ENCODE peak calls at places on chromosomes 13 and 19, in six cellular contexts. One of them, this sample, is unnamed.

GRCh38 chr19:48745208-48745995 is 1.3 kb downstream of the IZUMO1 start:
- DNase-seq in kidney: no peak
- DNase-seq in osteoblast: peak; percentile 97
- DNase-seq in GM12865: peak; percentile 60
- DNase-seq in cardiac muscle cell: peak; percentile 68
- DNase-seq in activated B cell treated with CpG ODN at 0.5 μM for 24 hours: no peak
- DNase-seq in this sample: no peak

GRCh38 chr13:48741377-48741776 is 87.6 kb downstream of the CYSLTR2 start:
- DNase-seq in kidney: no peak
- DNase-seq in osteoblast: no peak
- DNase-seq in GM12865: no peak
- DNase-seq in cardiac muscle cell: no peak
- DNase-seq in activated B cell treated with CpG ODN at 0.5 μM for 24 hours: no peak
- DNase-seq in this sample: no peak

GRCh38 chr13:77325371-77325941 is 1.4 kb downstream of the MYCBP2 start:
- DNase-seq in kidney: no peak
- DNase-seq in osteoblast: no peak
- DNase-seq in GM12865: peak; percentile 44
- DNase-seq in cardiac muscle cell: no peak
- DNase-seq in activated B cell treated with CpG ODN at 0.5 μM for 24 hours: no peak
- DNase-seq in this sample: no peak

GRCh38 chr19:15288146-15288963 is 44.0 kb downstream of the BRD4 start:
- DNase-seq in kidney: peak; percentile 87
- DNase-seq in osteoblast: no peak
- DNase-seq in GM12865: peak; percentile 54
- DNase-seq in cardiac muscle cell: no peak
- DNase-seq in activated B cell treated with CpG ODN at 0.5 μM for 24 hours: peak; percentile 48
- DNase-seq in this sample: no peak

GRCh38 chr13:48233097-48233885 is at the start of gene ITM2B:
- DNase-seq in kidney: peak; percentile 94
- DNase-seq in osteoblast: peak; percentile 96
- DNase-seq in GM12865: peak; percentile 62
- DNase-seq in cardiac muscle cell: peak; percentile 85
- DNase-seq in activated B cell treated with CpG ODN at 0.5 μM for 24 hours: peak; percentile 65
- DNase-seq in this sample: peak; percentile 62

GRCh38 chr13:49625392-49626137 is 2.7 kb upstream of the ARL11 start:
- DNase-seq in kidney: no peak
- DNase-seq in osteoblast: peak; percentile 73
- DNase-seq in GM12865: no peak
- DNase-seq in cardiac muscle cell: no peak
- DNase-seq in activated B cell treated with CpG ODN at 0.5 μM for 24 hours: no peak
- DNase-seq in this sample: no peak

GRCh38 chr13:100811431-100811830 is 136.8 kb upstream of the TMTC4 start:
- DNase-seq in kidney: no peak
- DNase-seq in osteoblast: no peak
- DNase-seq in GM12865: no peak
- DNase-seq in cardiac muscle cell: no peak
- DNase-seq in activated B cell treated with CpG ODN at 0.5 μM for 24 hours: no peak
- DNase-seq in this sample: no peak

GRCh38 chr19:58476498-58477015 is 405 bp downstream of the ZNF446 start:
- DNase-seq in kidney: no peak
- DNase-seq in osteoblast: no peak
- DNase-seq in GM12865: no peak
- DNase-seq in cardiac muscle cell: peak; percentile 28
- DNase-seq in activated B cell treated with CpG ODN at 0.5 μM for 24 hours: no peak
- DNase-seq in this sample: no peak

GRCh38 chr19:7415163-7415856 is 66.6 kb downstream of the ARHGEF18 start:
- DNase-seq in kidney: peak; percentile 82
- DNase-seq in osteoblast: peak; percentile 93
- DNase-seq in GM12865: no peak
- DNase-seq in cardiac muscle cell: no peak
- DNase-seq in activated B cell treated with CpG ODN at 0.5 μM for 24 hours: no peak
- DNase-seq in this sample: no peak

GRCh38 chr13:99278199-99278598 is 20.0 kb upstream of the GPR18 start:
- DNase-seq in kidney: no peak
- DNase-seq in osteoblast: no peak
- DNase-seq in GM12865: no peak
- DNase-seq in cardiac muscle cell: no peak
- DNase-seq in activated B cell treated with CpG ODN at 0.5 μM for 24 hours: no peak
- DNase-seq in this sample: no peak

GRCh38 chr13:86174632-86175031 is 375.4 kb upstream of the SLITRK6 start:
- DNase-seq in kidney: no peak
- DNase-seq in osteoblast: no peak
- DNase-seq in GM12865: no peak
- DNase-seq in cardiac muscle cell: no peak
- DNase-seq in activated B cell treated with CpG ODN at 0.5 μM for 24 hours: no peak
- DNase-seq in this sample: no peak

GRCh38 chr19:1243768-1244692 is 2.5 kb downstream of the ATP5F1D start:
- DNase-seq in kidney: peak; percentile 96
- DNase-seq in osteoblast: peak; percentile 100
- DNase-seq in GM12865: peak; percentile 92
- DNase-seq in cardiac muscle cell: peak; percentile 88
- DNase-seq in activated B cell treated with CpG ODN at 0.5 μM for 24 hours: peak; percentile 88
- DNase-seq in this sample: peak; percentile 87

GRCh38 chr19:18646535-18647370 is 9.9 kb downstream of the KLHL26 start:
- DNase-seq in kidney: peak; percentile 75
- DNase-seq in osteoblast: peak; percentile 70
- DNase-seq in GM12865: no peak
- DNase-seq in cardiac muscle cell: no peak
- DNase-seq in activated B cell treated with CpG ODN at 0.5 μM for 24 hours: no peak
- DNase-seq in this sample: no peak

GRCh38 chr19:54393381-54393780 is 21.9 kb upstream of the TTYH1 start:
- DNase-seq in kidney: no peak
- DNase-seq in osteoblast: no peak
- DNase-seq in GM12865: no peak
- DNase-seq in cardiac muscle cell: no peak
- DNase-seq in activated B cell treated with CpG ODN at 0.5 μM for 24 hours: no peak
- DNase-seq in this sample: no peak

GRCh38 chr13:97215325-97215724 is 6.8 kb upstream of the MBNL2 start:
- DNase-seq in kidney: no peak
- DNase-seq in osteoblast: no peak
- DNase-seq in GM12865: no peak
- DNase-seq in cardiac muscle cell: no peak
- DNase-seq in activated B cell treated with CpG ODN at 0.5 μM for 24 hours: no peak
- DNase-seq in this sample: no peak
- TF ChIP-seq CTCF in kidney: no peak
- TF ChIP-seq CTCF in osteoblast: no peak
- TF ChIP-seq CTCF in GM12865: no peak
- TF ChIP-seq CTCF in cardiac muscle cell: no peak
- TF ChIP-seq CTCF in activated B cell treated with CpG ODN at 0.5 μM for 24 hours: no peak
- TF ChIP-seq CTCF in this sample: no peak

GRCh38 chr19:33389574-33390119 is 16.1 kb downstream of the CEBPG start:
- DNase-seq in kidney: peak; percentile 77
- DNase-seq in osteoblast: peak; percentile 86
- DNase-seq in GM12865: no peak
- DNase-seq in cardiac muscle cell: no peak
- DNase-seq in activated B cell treated with CpG ODN at 0.5 μM for 24 hours: no peak
- DNase-seq in this sample: no peak

GRCh38 chr19:33387351-33388230 is 14.1 kb downstream of the CEBPG start:
- DNase-seq in kidney: peak; percentile 68
- DNase-seq in osteoblast: peak; percentile 62
- DNase-seq in GM12865: no peak
- DNase-seq in cardiac muscle cell: no peak
- DNase-seq in activated B cell treated with CpG ODN at 0.5 μM for 24 hours: no peak
- DNase-seq in this sample: no peak

GRCh38 chr19:33386361-33386858 is 12.9 kb downstream of the CEBPG start:
- DNase-seq in kidney: no peak
- DNase-seq in osteoblast: peak; percentile 53
- DNase-seq in GM12865: no peak
- DNase-seq in cardiac muscle cell: no peak
- DNase-seq in activated B cell treated with CpG ODN at 0.5 μM for 24 hours: no peak
- DNase-seq in this sample: no peak

GRCh38 chr19:33388817-33389573 is 15.5 kb downstream of the CEBPG start:
- DNase-seq in kidney: peak; percentile 65
- DNase-seq in osteoblast: peak; percentile 89
- DNase-seq in GM12865: no peak
- DNase-seq in cardiac muscle cell: no peak
- DNase-seq in activated B cell treated with CpG ODN at 0.5 μM for 24 hours: no peak
- DNase-seq in this sample: no peak

GRCh38 chr19:33388231-33388816 is 14.8 kb downstream of the CEBPG start:
- DNase-seq in kidney: peak; percentile 65
- DNase-seq in osteoblast: peak; percentile 92
- DNase-seq in GM12865: no peak
- DNase-seq in cardiac muscle cell: no peak
- DNase-seq in activated B cell treated with CpG ODN at 0.5 μM for 24 hours: no peak
- DNase-seq in this sample: no peak
- TF ChIP-seq CTCF in kidney: no peak
- TF ChIP-seq CTCF in osteoblast: no peak
- TF ChIP-seq CTCF in GM12865: no peak
- TF ChIP-seq CTCF in cardiac muscle cell: no peak
- TF ChIP-seq CTCF in activated B cell treated with CpG ODN at 0.5 μM for 24 hours: no peak
- TF ChIP-seq CTCF in this sample: no peak

GRCh38 chr19:3573858-3574637 is 1.3 kb downstream of the HMG20B start:
- DNase-seq in kidney: peak; percentile 96
- DNase-seq in osteoblast: peak; percentile 99
- DNase-seq in GM12865: peak; percentile 98
- DNase-seq in cardiac muscle cell: peak; percentile 96
- DNase-seq in activated B cell treated with CpG ODN at 0.5 μM for 24 hours: peak; percentile 63
- DNase-seq in this sample: peak; percentile 70

GRCh38 chr19:3576696-3577443 is 4.1 kb downstream of the HMG20B start:
- DNase-seq in kidney: no peak
- DNase-seq in osteoblast: peak; percentile 62
- DNase-seq in GM12865: no peak
- DNase-seq in cardiac muscle cell: peak; percentile 75
- DNase-seq in activated B cell treated with CpG ODN at 0.5 μM for 24 hours: no peak
- DNase-seq in this sample: no peak

GRCh38 chr19:3575949-3576673 is 3.4 kb downstream of the HMG20B start:
- DNase-seq in kidney: peak; percentile 82
- DNase-seq in osteoblast: peak; percentile 69
- DNase-seq in GM12865: no peak
- DNase-seq in cardiac muscle cell: no peak
- DNase-seq in activated B cell treated with CpG ODN at 0.5 μM for 24 hours: no peak
- DNase-seq in this sample: no peak

GRCh38 chr19:3573162-3573857 is 566 bp downstream of the HMG20B start:
- DNase-seq in kidney: peak; percentile 87
- DNase-seq in osteoblast: peak; percentile 81
- DNase-seq in GM12865: peak; percentile 42
- DNase-seq in cardiac muscle cell: peak; percentile 46
- DNase-seq in activated B cell treated with CpG ODN at 0.5 μM for 24 hours: no peak
- DNase-seq in this sample: no peak

DNA sequence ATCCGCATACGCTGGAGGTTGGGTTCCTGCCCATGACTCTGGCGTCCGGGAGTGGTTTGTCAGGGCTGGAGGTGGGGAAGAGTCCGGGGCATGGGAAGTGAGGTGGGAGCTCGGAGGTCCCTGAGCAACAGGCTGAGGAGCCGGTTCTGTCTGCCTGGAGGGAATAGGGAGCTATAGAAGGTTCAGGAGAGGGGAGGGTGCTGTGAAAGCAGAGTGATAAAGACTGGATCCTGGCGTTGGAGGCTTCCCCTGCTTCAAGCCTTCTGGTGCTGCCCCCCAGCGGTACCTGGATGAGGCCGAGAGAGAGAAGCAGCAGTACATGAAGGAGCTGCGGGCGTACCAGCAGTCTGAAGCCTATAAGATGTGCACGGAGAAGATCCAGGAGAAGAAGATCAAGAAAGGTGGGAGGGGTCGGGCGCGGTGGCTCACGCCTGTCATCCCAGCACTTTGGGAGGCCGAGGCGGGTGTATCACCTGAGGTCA is 2.6 kb downstream of the HMG20B start:
- DNase-seq in kidney: no peak
- DNase-seq in osteoblast: peak; percentile 79
- DNase-seq in GM12865: peak; percentile 73
- DNase-seq in cardiac muscle cell: peak; percentile 44
- DNase-seq in activated B cell treated with CpG ODN at 0.5 μM for 24 hours: no peak
- DNase-seq in this sample: no peak
- TF ChIP-seq CTCF in kidney: no peak
- TF ChIP-seq CTCF in osteoblast: no peak
- TF ChIP-seq CTCF in GM12865: peak; percentile 63
- TF ChIP-seq CTCF in cardiac muscle cell: peak; percentile 29
- TF ChIP-seq CTCF in activated B cell treated with CpG ODN at 0.5 μM for 24 hours: no peak
- TF ChIP-seq CTCF in this sample: no peak

GRCh38 chr13:41605319-41606285 is 148.3 kb downstream of the RGCC start:
- DNase-seq in kidney: no peak
- DNase-seq in osteoblast: no peak
- DNase-seq in GM12865: no peak
- DNase-seq in cardiac muscle cell: no peak
- DNase-seq in activated B cell treated with CpG ODN at 0.5 μM for 24 hours: no peak
- DNase-seq in this sample: no peak
- TF ChIP-seq CTCF in kidney: no peak
- TF ChIP-seq CTCF in osteoblast: peak; percentile 25
- TF ChIP-seq CTCF in GM12865: no peak
- TF ChIP-seq CTCF in cardiac muscle cell: no peak
- TF ChIP-seq CTCF in activated B cell treated with CpG ODN at 0.5 μM for 24 hours: no peak
- TF ChIP-seq CTCF in this sample: no peak

GRCh38 chr19:12948597-12949362 is 3.1 kb downstream of the RAD23A start:
- DNase-seq in kidney: peak; percentile 75
- DNase-seq in osteoblast: peak; percentile 60
- DNase-seq in GM12865: no peak
- DNase-seq in cardiac muscle cell: no peak
- DNase-seq in activated B cell treated with CpG ODN at 0.5 μM for 24 hours: no peak
- DNase-seq in this sample: no peak
- TF ChIP-seq CTCF in kidney: no peak
- TF ChIP-seq CTCF in osteoblast: no peak
- TF ChIP-seq CTCF in GM12865: no peak
- TF ChIP-seq CTCF in cardiac muscle cell: no peak
- TF ChIP-seq CTCF in activated B cell treated with CpG ODN at 0.5 μM for 24 hours: no peak
- TF ChIP-seq CTCF in this sample: no peak